ENCODE peak calls at places on chromosomes 7 and 10, in ten cellular contexts. One of them, this sample, is unnamed.

GRCh38 chr7:74025745-74026144 is 2.2 kb upstream of the ELN start:
- DNase-seq in type B pancreatic cell: no peak
- DNase-seq in GM20000: no peak
- DNase-seq in left colon: no peak
- DNase-seq in EH: no peak
- DNase-seq in effector CD4-positive, alpha-beta T cell: no peak
- DNase-seq in SK-MEL-5: no peak
- DNase-seq in activated effector memory CD4-positive, alpha-beta T cell treated with anti-CD3 and anti-CD28 coated beads, Interleukin-2, amount 50 U/mL, for 16 hours: no peak
- DNase-seq in AG10803: no peak
- DNase-seq in T-cell: no peak
- DNase-seq in this sample: no peak

GRCh38 chr10:20274580-20274979 is 458.3 kb downstream of the PLXDC2 start:
- DNase-seq in type B pancreatic cell: no peak
- DNase-seq in GM20000: no peak
- DNase-seq in left colon: no peak
- DNase-seq in EH: no peak
- DNase-seq in effector CD4-positive, alpha-beta T cell: no peak
- DNase-seq in SK-MEL-5: peak; percentile 26
- DNase-seq in activated effector memory CD4-positive, alpha-beta T cell treated with anti-CD3 and anti-CD28 coated beads, Interleukin-2, amount 50 U/mL, for 16 hours: no peak
- DNase-seq in AG10803: no peak
- DNase-seq in T-cell: no peak
- DNase-seq in this sample: no peak

GRCh38 chr7:25262586-25262985 is 34.3 kb upstream of the NPVF start:
- DNase-seq in type B pancreatic cell: no peak
- DNase-seq in GM20000: no peak
- DNase-seq in left colon: no peak
- DNase-seq in EH: peak; percentile 35
- DNase-seq in effector CD4-positive, alpha-beta T cell: no peak
- DNase-seq in SK-MEL-5: no peak
- DNase-seq in activated effector memory CD4-positive, alpha-beta T cell treated with anti-CD3 and anti-CD28 coated beads, Interleukin-2, amount 50 U/mL, for 16 hours: no peak
- DNase-seq in AG10803: peak; percentile 46
- DNase-seq in T-cell: no peak
- DNase-seq in this sample: no peak

GRCh38 chr10:119680050-119680449 is 28.9 kb downstream of the BAG3 start:
- DNase-seq in type B pancreatic cell: no peak
- DNase-seq in GM20000: no peak
- DNase-seq in left colon: no peak
- DNase-seq in EH: peak; percentile 93
- DNase-seq in effector CD4-positive, alpha-beta T cell: no peak
- DNase-seq in SK-MEL-5: no peak
- DNase-seq in activated effector memory CD4-positive, alpha-beta T cell treated with anti-CD3 and anti-CD28 coated beads, Interleukin-2, amount 50 U/mL, for 16 hours: no peak
- DNase-seq in AG10803: peak; percentile 82
- DNase-seq in T-cell: no peak
- DNase-seq in this sample: no peak

GRCh38 chr10:119754936-119755335 is 29.1 kb downstream of the INPP5F start:
- DNase-seq in type B pancreatic cell: no peak
- DNase-seq in GM20000: no peak
- DNase-seq in left colon: no peak
- DNase-seq in EH: no peak
- DNase-seq in effector CD4-positive, alpha-beta T cell: no peak
- DNase-seq in SK-MEL-5: no peak
- DNase-seq in activated effector memory CD4-positive, alpha-beta T cell treated with anti-CD3 and anti-CD28 coated beads, Interleukin-2, amount 50 U/mL, for 16 hours: no peak
- DNase-seq in AG10803: no peak
- DNase-seq in T-cell: no peak
- DNase-seq in this sample: no peak

GRCh38 chr7:73770860-73771665 is 993 bp upstream of the CLDN3 start:
- DNase-seq in type B pancreatic cell: no peak
- DNase-seq in GM20000: no peak
- DNase-seq in left colon: no peak
- DNase-seq in EH: no peak
- DNase-seq in effector CD4-positive, alpha-beta T cell: no peak
- DNase-seq in SK-MEL-5: no peak
- DNase-seq in activated effector memory CD4-positive, alpha-beta T cell treated with anti-CD3 and anti-CD28 coated beads, Interleukin-2, amount 50 U/mL, for 16 hours: peak; percentile 25
- DNase-seq in AG10803: no peak
- DNase-seq in T-cell: no peak
- DNase-seq in this sample: no peak

GRCh38 chr7:140902305-140902953 is 22.3 kb downstream of the BRAF start:
- DNase-seq in type B pancreatic cell: no peak
- DNase-seq in GM20000: no peak
- DNase-seq in left colon: no peak
- DNase-seq in EH: no peak
- DNase-seq in effector CD4-positive, alpha-beta T cell: no peak
- DNase-seq in SK-MEL-5: no peak
- DNase-seq in activated effector memory CD4-positive, alpha-beta T cell treated with anti-CD3 and anti-CD28 coated beads, Interleukin-2, amount 50 U/mL, for 16 hours: no peak
- DNase-seq in AG10803: no peak
- DNase-seq in T-cell: no peak
- DNase-seq in this sample: no peak

GRCh38 chr7:151059362-151060112 is at the start of gene SLC4A2:
- DNase-seq in type B pancreatic cell: peak; percentile 81
- DNase-seq in GM20000: peak; percentile 96
- DNase-seq in left colon: peak; percentile 82
- DNase-seq in EH: peak; percentile 72
- DNase-seq in effector CD4-positive, alpha-beta T cell: peak; percentile 48
- DNase-seq in SK-MEL-5: peak; percentile 80
- DNase-seq in activated effector memory CD4-positive, alpha-beta T cell treated with anti-CD3 and anti-CD28 coated beads, Interleukin-2, amount 50 U/mL, for 16 hours: peak; percentile 91
- DNase-seq in AG10803: peak; percentile 63
- DNase-seq in T-cell: peak; percentile 61
- DNase-seq in this sample: peak; percentile 57

This sample was measured in T follicular helper cell.